ENCODE peak calls at places on chromosomes 6 and 20, in six cellular contexts. G, N, E, I, U and D are unnamed samples.

GRCh38 chr20:17645546-17646208 is 36.4 kb downstream of the RRBP1 start:
- DNase-seq in I (no peak), N (no peak), G (no peak), U (no peak), E (no peak), D (no peak)

GRCh38 chr6:145882121-145882531 is 67.5 kb upstream of the FBXO30 start:
- DNase-seq in N (no peak), U (no peak), I (no peak), G (no peak), E (no peak), D (peak)

GRCh38 chr6:41578714-41579610 is 32.8 kb downstream of the FOXP4 start:
- DNase-seq in I (peak), N (no peak), U (no peak), G (no peak), E (no peak), D (no peak)

GRCh38 chr6:81977488-81977887 is 225.0 kb upstream of the TENT5A start:
- DNase-seq in N (no peak), E (no peak), I (no peak), G (no peak), U (no peak), D (no peak)

GRCh38 chr6:105509506-105510331 is 106.8 kb upstream of the PREP start:
- DNase-seq in N (no peak), G (peak), I (peak), U (peak), E (no peak), D (no peak)

GRCh38 chr20:24743641-24744040 is 205.4 kb upstream of the CST7 start:
- DNase-seq in E (no peak), G (no peak), N (no peak), U (no peak), I (no peak), D (no peak)

GRCh38 chr6:88006559-88006958 is 41.1 kb upstream of the SPACA1 start:
- DNase-seq in N (no peak), U (no peak), E (no peak), I (no peak), G (no peak), D (no peak)

GRCh38 chr6:31701666-31702420 is 1.3 kb downstream of the ABHD16A start:
- DNase-seq in U (peak), N (no peak), E (no peak), G (no peak), I (no peak), D (no peak)

GRCh38 chr6:52407467-52407866 is 12.7 kb upstream of the EFHC1 start:
- DNase-seq in G (no peak), E (no peak), I (no peak), U (no peak), N (no peak), D (no peak)

GRCh38 chr6:151389640-151390275 is 1.6 kb downstream of the ZBTB2 start:
- DNase-seq in N (peak), G (peak), U (peak), E (peak), I (peak), D (no peak)